ENCODE peak calls at places on chromosome 1, in eight cellular contexts. One of them, this sample, is unnamed.

GRCh38 chr1:183019860-183020259 is 3.4 kb upstream of the LAMC1 start:
- DNase-seq in stimulated activated CD8-positive, alpha-beta memory T cell treated with anti-CD3 and anti-CD28 coated beads, Interleukin-4, amount 100 ng/mL, for 48 hours: no peak
- DNase-seq in CD8-positive, alpha-beta memory T cell: no peak
- DNase-seq in stimulated activated naive CD8-positive, alpha-beta T cell treated with anti-CD3 and anti-CD28 coated beads, Interleukin-15, amount 100 ng/mL, for 72 hours: no peak
- DNase-seq in HCEC 1CT: peak
- DNase-seq in NCI-H1417: no peak
- DNase-seq in NCI-H524: no peak
- DNase-seq in GDM1: no peak
- DNase-seq in this sample: no peak

GRCh38 chr1:6033124-6033523 is 12.6 kb upstream of the KCNAB2 start:
- DNase-seq in NCI-H524: no peak
- DNase-seq in stimulated activated naive CD8-positive, alpha-beta T cell treated with anti-CD3 and anti-CD28 coated beads, Interleukin-15, amount 100 ng/mL, for 72 hours: no peak
- DNase-seq in HCEC 1CT: no peak
- DNase-seq in stimulated activated CD8-positive, alpha-beta memory T cell treated with anti-CD3 and anti-CD28 coated beads, Interleukin-4, amount 100 ng/mL, for 48 hours: no peak
- DNase-seq in NCI-H1417: no peak
- DNase-seq in CD8-positive, alpha-beta memory T cell: no peak
- DNase-seq in GDM1: no peak
- DNase-seq in this sample: no peak

GRCh38 chr1:245181123-245181522 is 26.3 kb downstream of the KIF26B start:
- DNase-seq in stimulated activated naive CD8-positive, alpha-beta T cell treated with anti-CD3 and anti-CD28 coated beads, Interleukin-15, amount 100 ng/mL, for 72 hours: no peak
- DNase-seq in NCI-H1417: no peak
- DNase-seq in NCI-H524: no peak
- DNase-seq in GDM1: no peak
- DNase-seq in stimulated activated CD8-positive, alpha-beta memory T cell treated with anti-CD3 and anti-CD28 coated beads, Interleukin-4, amount 100 ng/mL, for 48 hours: no peak
- DNase-seq in HCEC 1CT: no peak
- DNase-seq in CD8-positive, alpha-beta memory T cell: no peak
- DNase-seq in this sample: no peak

GRCh38 chr1:200923607-200924006 is 28.9 kb downstream of the INAVA start:
- DNase-seq in HCEC 1CT: no peak
- DNase-seq in NCI-H524: no peak
- DNase-seq in NCI-H1417: no peak
- DNase-seq in stimulated activated naive CD8-positive, alpha-beta T cell treated with anti-CD3 and anti-CD28 coated beads, Interleukin-15, amount 100 ng/mL, for 72 hours: no peak
- DNase-seq in GDM1: no peak
- DNase-seq in stimulated activated CD8-positive, alpha-beta memory T cell treated with anti-CD3 and anti-CD28 coated beads, Interleukin-4, amount 100 ng/mL, for 48 hours: no peak
- DNase-seq in CD8-positive, alpha-beta memory T cell: no peak
- DNase-seq in this sample: no peak

GRCh38 chr1:37131281-37131680 is 97.0 kb upstream of the GRIK3 start:
- DNase-seq in HCEC 1CT: no peak
- DNase-seq in stimulated activated naive CD8-positive, alpha-beta T cell treated with anti-CD3 and anti-CD28 coated beads, Interleukin-15, amount 100 ng/mL, for 72 hours: no peak
- DNase-seq in stimulated activated CD8-positive, alpha-beta memory T cell treated with anti-CD3 and anti-CD28 coated beads, Interleukin-4, amount 100 ng/mL, for 48 hours: no peak
- DNase-seq in CD8-positive, alpha-beta memory T cell: no peak
- DNase-seq in GDM1: no peak
- DNase-seq in NCI-H1417: no peak
- DNase-seq in NCI-H524: no peak
- DNase-seq in this sample: no peak

GRCh38 chr1:207017615-207018559 is 14.7 kb downstream of the C1orf116 start:
- DNase-seq in GDM1: no peak
- DNase-seq in HCEC 1CT: no peak
- DNase-seq in CD8-positive, alpha-beta memory T cell: no peak
- DNase-seq in stimulated activated naive CD8-positive, alpha-beta T cell treated with anti-CD3 and anti-CD28 coated beads, Interleukin-15, amount 100 ng/mL, for 72 hours: no peak
- DNase-seq in stimulated activated CD8-positive, alpha-beta memory T cell treated with anti-CD3 and anti-CD28 coated beads, Interleukin-4, amount 100 ng/mL, for 48 hours: no peak
- DNase-seq in NCI-H1417: no peak
- DNase-seq in NCI-H524: no peak
- DNase-seq in this sample: no peak

GRCh38 chr1:78591971-78592370 is 28.3 kb upstream of the IFI44L start:
- DNase-seq in GDM1: no peak
- DNase-seq in CD8-positive, alpha-beta memory T cell: no peak
- DNase-seq in stimulated activated naive CD8-positive, alpha-beta T cell treated with anti-CD3 and anti-CD28 coated beads, Interleukin-15, amount 100 ng/mL, for 72 hours: no peak
- DNase-seq in stimulated activated CD8-positive, alpha-beta memory T cell treated with anti-CD3 and anti-CD28 coated beads, Interleukin-4, amount 100 ng/mL, for 48 hours: no peak
- DNase-seq in NCI-H1417: no peak
- DNase-seq in HCEC 1CT: no peak
- DNase-seq in NCI-H524: no peak
- DNase-seq in this sample: no peak

GRCh38 chr1:244231572-244232315 is 180.7 kb downstream of the ZBTB18 start:
- DNase-seq in stimulated activated CD8-positive, alpha-beta memory T cell treated with anti-CD3 and anti-CD28 coated beads, Interleukin-4, amount 100 ng/mL, for 48 hours: no peak
- DNase-seq in HCEC 1CT: no peak
- DNase-seq in NCI-H1417: peak
- DNase-seq in NCI-H524: peak
- DNase-seq in stimulated activated naive CD8-positive, alpha-beta T cell treated with anti-CD3 and anti-CD28 coated beads, Interleukin-15, amount 100 ng/mL, for 72 hours: no peak
- DNase-seq in GDM1: no peak
- DNase-seq in CD8-positive, alpha-beta memory T cell: no peak
- DNase-seq in this sample: peak

GRCh38 chr1:76705560-76705959 is 161.7 kb upstream of the ST6GALNAC5 start:
- DNase-seq in stimulated activated naive CD8-positive, alpha-beta T cell treated with anti-CD3 and anti-CD28 coated beads, Interleukin-15, amount 100 ng/mL, for 72 hours: no peak
- DNase-seq in NCI-H1417: no peak
- DNase-seq in CD8-positive, alpha-beta memory T cell: no peak
- DNase-seq in NCI-H524: no peak
- DNase-seq in GDM1: no peak
- DNase-seq in stimulated activated CD8-positive, alpha-beta memory T cell treated with anti-CD3 and anti-CD28 coated beads, Interleukin-4, amount 100 ng/mL, for 48 hours: no peak
- DNase-seq in HCEC 1CT: no peak
- DNase-seq in this sample: no peak

GRCh38 chr1:109818351-109819325 is 54.9 kb upstream of the EPS8L3 start:
- DNase-seq in GDM1: no peak
- DNase-seq in CD8-positive, alpha-beta memory T cell: no peak
- DNase-seq in HCEC 1CT: no peak
- DNase-seq in NCI-H524: no peak
- DNase-seq in NCI-H1417: no peak
- DNase-seq in stimulated activated naive CD8-positive, alpha-beta T cell treated with anti-CD3 and anti-CD28 coated beads, Interleukin-15, amount 100 ng/mL, for 72 hours: no peak
- DNase-seq in stimulated activated CD8-positive, alpha-beta memory T cell treated with anti-CD3 and anti-CD28 coated beads, Interleukin-4, amount 100 ng/mL, for 48 hours: no peak
- DNase-seq in this sample: no peak

GRCh38 chr1:183543619-183544204 is 46.5 kb downstream of the NCF2 start:
- DNase-seq in stimulated activated CD8-positive, alpha-beta memory T cell treated with anti-CD3 and anti-CD28 coated beads, Interleukin-4, amount 100 ng/mL, for 48 hours: no peak
- DNase-seq in HCEC 1CT: peak
- DNase-seq in stimulated activated naive CD8-positive, alpha-beta T cell treated with anti-CD3 and anti-CD28 coated beads, Interleukin-15, amount 100 ng/mL, for 72 hours: no peak
- DNase-seq in CD8-positive, alpha-beta memory T cell: no peak
- DNase-seq in GDM1: peak
- DNase-seq in NCI-H524: peak
- DNase-seq in NCI-H1417: peak
- DNase-seq in this sample: peak

GRCh38 chr1:192477630-192478029 is 97.9 kb upstream of the RGS1 start:
- DNase-seq in HCEC 1CT: peak
- DNase-seq in stimulated activated CD8-positive, alpha-beta memory T cell treated with anti-CD3 and anti-CD28 coated beads, Interleukin-4, amount 100 ng/mL, for 48 hours: no peak
- DNase-seq in NCI-H524: peak
- DNase-seq in CD8-positive, alpha-beta memory T cell: no peak
- DNase-seq in GDM1: peak
- DNase-seq in stimulated activated naive CD8-positive, alpha-beta T cell treated with anti-CD3 and anti-CD28 coated beads, Interleukin-15, amount 100 ng/mL, for 72 hours: no peak
- DNase-seq in NCI-H1417: no peak
- DNase-seq in this sample: no peak

GRCh38 chr1:23646571-23646970 is 45.0 kb upstream of the RPL11 start:
- DNase-seq in stimulated activated naive CD8-positive, alpha-beta T cell treated with anti-CD3 and anti-CD28 coated beads, Interleukin-15, amount 100 ng/mL, for 72 hours: no peak
- DNase-seq in NCI-H1417: no peak
- DNase-seq in CD8-positive, alpha-beta memory T cell: no peak
- DNase-seq in NCI-H524: no peak
- DNase-seq in HCEC 1CT: no peak
- DNase-seq in GDM1: no peak
- DNase-seq in stimulated activated CD8-positive, alpha-beta memory T cell treated with anti-CD3 and anti-CD28 coated beads, Interleukin-4, amount 100 ng/mL, for 48 hours: no peak
- DNase-seq in this sample: no peak